ENCODE peak calls at places on chromosomes 2 and 18, in ten cellular contexts. P is left ventricle myocardium inferior; O is endodermal cell; T is CD8-positive, alpha-beta T cell; M is testis; A is neural progenitor cell; Z is cardiac muscle cell; G is Panc1; I is tibial artery; D is WERI-Rb-1. J is an unnamed sample. For H3K9me3, the result is how much of the 10 kb centered on the place peaks cover.

GRCh38 chr2:186542002-186542401 is 47.9 kb upstream of the ITGAV start:
- DNase-seq in A (no peak), I (no peak), O (no peak), G (no peak), M (no peak), D (no peak), Z (no peak), P (no peak), T (no peak), J (no peak)

GRCh38 chr2:8602809-8603208 is 79.0 kb upstream of the ID2 start:
- DNase-seq in A (no peak), M (no peak), O (no peak), Z (no peak), T (no peak), G (no peak), I (no peak), D (no peak), P (no peak), J (no peak)

GRCh38 chr18:70494524-70494923 is 205.7 kb downstream of the SOCS6 start:
- DNase-seq in M (no peak), A (no peak), G (no peak), D (no peak), T (no peak), Z (no peak), O (no peak), P (no peak), I (no peak), J (no peak)

GRCh38 chr2:229141626-229142025 is 129.5 kb downstream of the PID1 start:
- DNase-seq in G (no peak), Z (peak), M (no peak), I (no peak), T (no peak), D (no peak), O (no peak), A (no peak), P (no peak), J (no peak)

GRCh38 chr18:57649536-57650495 is 28.2 kb upstream of the NARS1 start:
- DNase-seq in P (no peak), D (no peak), M (no peak), O (no peak), Z (peak), G (peak), I (no peak), T (no peak), A (no peak), J (no peak)

GRCh38 chr2:105397025-105397722 is 1.7 kb downstream of the FHL2 start:
- DNase-seq in M (peak), Z (peak), O (no peak), P (no peak), T (no peak), I (no peak), D (no peak), G (no peak), A (no peak), J (no peak)

GRCh38 chr2:48397846-48398245 is 132.1 kb upstream of the STON1 start:
- DNase-seq in D (no peak), Z (peak), A (peak), M (no peak), I (no peak), T (no peak), P (no peak), G (no peak), O (peak), J (no peak)

GRCh38 chr18:7619676-7620075 is 52.6 kb downstream of the PTPRM start:
- DNase-seq in D (no peak), G (no peak), M (no peak), Z (no peak), I (no peak), O (no peak), P (no peak), A (no peak), T (no peak), J (no peak)

GRCh38 chr2:52828112-52828511 is 939.5 kb upstream of the CHAC2 start:
- DNase-seq in Z (no peak), O (no peak), I (no peak), M (no peak), T (no peak), P (no peak), D (no peak), G (no peak), A (no peak), J (no peak)

GRCh38 chr2:225756198-225756597 is 356.7 kb downstream of the NYAP2 start:
- DNase-seq in Z (peak), G (no peak), D (no peak), I (no peak), A (no peak), M (no peak), P (no peak), O (no peak), T (no peak), J (no peak)

GRCh38 chr2:2890901-2891300 is 486.7 kb downstream of the EIPR1 start:
- DNase-seq in G (no peak), A (no peak), P (no peak), Z (no peak), M (no peak), T (no peak), D (no peak), I (peak), O (peak), J (no peak)

GRCh38 chr2:170679607-170680079 is 35.5 kb upstream of the SP5 start:
- DNase-seq in O (peak), M (no peak), I (no peak), D (no peak), G (no peak), Z (no peak), A (peak), T (no peak), P (no peak), J (no peak)

GRCh38 chr2:19664651-19665050 is 237.1 kb downstream of the TTC32 start:
- DNase-seq in A (peak), D (no peak), P (no peak), G (no peak), O (peak), M (no peak), T (no peak), Z (no peak), I (no peak), J (no peak)

GRCh38 chr2:160703648-160704585 is 210.3 kb upstream of the RBMS1 start:
- DNase-seq in G (no peak), O (peak), T (no peak), M (no peak), D (peak), A (peak), P (no peak), I (no peak), Z (no peak), J (no peak)

GRCh38 chr2:1798425-1799144 is 54.3 kb upstream of the PXDN start:
- DNase-seq in I (no peak), Z (no peak), O (no peak), A (no peak), T (no peak), G (no peak), P (no peak), M (no peak), D (no peak), J (no peak)

GRCh38 chr2:240055177-240055917 is 2.0 kb upstream of the OR6B3 start:
- DNase-seq in M (no peak), I (no peak), Z (no peak), D (no peak), A (no peak), P (no peak), G (no peak), O (no peak), T (no peak), J (no peak)

GRCh38 chr2:195532628-195533271 is 124.3 kb upstream of the SLC39A10 start:
- DNase-seq in Z (peak), O (no peak), P (no peak), M (no peak), D (no peak), I (no peak), G (no peak), A (no peak), T (no peak), J (no peak)

GRCh38 chr2:64696631-64697030 is 42.9 kb upstream of the SERTAD2 start:
- DNase-seq in T (no peak), O (no peak), G (no peak), P (no peak), Z (no peak), I (no peak), A (no peak), M (no peak), D (no peak), J (no peak)

GRCh38 chr18:56258178-56258577 is 380.2 kb downstream of the TXNL1 start:
- DNase-seq in Z (peak), P (no peak), A (no peak), M (no peak), T (no peak), D (no peak), G (no peak), O (no peak), I (no peak), J (no peak)

GRCh38 chr2:203914546-203915169 is 21.9 kb upstream of the ICOS start:
- DNase-seq in Z (no peak), G (no peak), I (no peak), O (no peak), T (no peak), A (no peak), M (no peak), D (no peak), P (no peak), J (no peak)

DNA sequence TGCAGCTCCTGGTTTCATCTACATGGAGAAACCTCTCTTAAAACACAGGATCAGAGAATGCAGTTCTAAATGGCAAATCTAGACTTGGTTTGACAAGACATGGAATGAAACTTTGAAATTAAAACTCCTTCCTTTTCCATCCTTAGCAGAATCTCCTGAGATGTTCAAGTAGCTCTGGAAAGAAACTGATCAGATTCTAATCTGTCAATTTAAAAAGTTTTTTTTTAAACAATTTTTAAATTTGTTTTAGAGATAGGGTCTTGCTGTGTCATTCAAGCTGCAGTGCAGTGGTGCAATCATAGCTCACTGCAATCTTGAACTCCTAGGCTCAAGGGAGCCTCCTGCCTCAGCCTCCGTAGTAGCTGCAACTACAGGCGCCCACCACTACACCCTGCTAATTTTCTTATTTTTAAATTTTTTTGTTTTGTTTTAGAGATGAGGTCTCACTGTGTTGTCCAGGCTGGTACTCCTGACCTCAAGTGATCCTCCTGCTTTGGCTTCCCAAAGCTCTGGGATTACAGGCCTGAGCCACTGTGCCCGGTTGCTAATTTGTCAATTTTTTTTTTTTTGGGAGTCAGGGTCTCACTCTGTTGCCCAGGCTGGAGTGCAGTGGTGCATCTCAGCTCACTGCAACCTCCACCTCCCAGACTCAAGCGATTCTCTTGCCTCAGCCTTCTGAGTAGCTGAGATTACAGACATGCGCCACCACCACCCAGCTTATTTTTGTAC is 216.7 kb downstream of the TGIF1 start:
- DNase-seq in A (no peak), I (no peak), D (no peak), Z (no peak), G (no peak), P (no peak), M (no peak), T (no peak), O (peak), J (no peak)
- TF ChIP-seq CTCF in A (no peak), I (no peak), D (no peak), Z (no peak), G (peak), P (peak), M (no peak), T (peak), O (no peak), J (no peak)

DNA sequence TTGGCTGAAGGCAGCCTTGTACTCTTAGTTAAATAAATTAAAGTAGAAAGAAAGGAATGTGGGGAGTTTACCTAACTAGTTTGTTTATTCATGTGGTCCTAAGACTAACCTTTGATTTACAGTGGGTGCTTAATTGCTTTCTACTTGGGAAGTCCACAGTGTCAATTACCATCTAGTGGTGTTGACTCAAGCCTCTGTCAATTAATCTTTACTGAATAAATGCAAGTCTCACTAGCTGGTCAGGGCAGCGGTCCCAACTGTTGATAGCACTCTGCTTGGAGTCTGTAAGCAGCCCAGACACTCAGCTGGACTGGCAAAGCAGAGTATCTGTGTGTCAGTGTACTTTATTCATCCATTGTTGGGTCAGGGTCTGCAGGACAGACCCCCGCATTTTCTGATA is 15.8 kb downstream of the ZNF514 start:
- DNase-seq in G (no peak), Z (no peak), T (no peak), D (no peak), A (no peak), M (no peak), O (no peak), P (no peak), I (no peak), J (no peak)
- H3K9me3 ChIP-seq in G (half or more), Z (under half), T (under half), D (under half), A (under half), M (under half), O (half or more), P (half or more), I (under half), J (half or more)

GRCh38 chr2:70887208-70887549 is 48.5 kb upstream of the ATP6V1B1 start:
- DNase-seq in D (no peak), O (no peak), M (no peak), T (no peak), Z (no peak), A (no peak), P (no peak), G (no peak), I (no peak), J (no peak)
- H3K4me3 ChIP-seq in D (peak), O (peak), M (peak), T (peak), Z (peak), A (peak), P (peak), G (peak), I (peak), J (no peak)

DNA sequence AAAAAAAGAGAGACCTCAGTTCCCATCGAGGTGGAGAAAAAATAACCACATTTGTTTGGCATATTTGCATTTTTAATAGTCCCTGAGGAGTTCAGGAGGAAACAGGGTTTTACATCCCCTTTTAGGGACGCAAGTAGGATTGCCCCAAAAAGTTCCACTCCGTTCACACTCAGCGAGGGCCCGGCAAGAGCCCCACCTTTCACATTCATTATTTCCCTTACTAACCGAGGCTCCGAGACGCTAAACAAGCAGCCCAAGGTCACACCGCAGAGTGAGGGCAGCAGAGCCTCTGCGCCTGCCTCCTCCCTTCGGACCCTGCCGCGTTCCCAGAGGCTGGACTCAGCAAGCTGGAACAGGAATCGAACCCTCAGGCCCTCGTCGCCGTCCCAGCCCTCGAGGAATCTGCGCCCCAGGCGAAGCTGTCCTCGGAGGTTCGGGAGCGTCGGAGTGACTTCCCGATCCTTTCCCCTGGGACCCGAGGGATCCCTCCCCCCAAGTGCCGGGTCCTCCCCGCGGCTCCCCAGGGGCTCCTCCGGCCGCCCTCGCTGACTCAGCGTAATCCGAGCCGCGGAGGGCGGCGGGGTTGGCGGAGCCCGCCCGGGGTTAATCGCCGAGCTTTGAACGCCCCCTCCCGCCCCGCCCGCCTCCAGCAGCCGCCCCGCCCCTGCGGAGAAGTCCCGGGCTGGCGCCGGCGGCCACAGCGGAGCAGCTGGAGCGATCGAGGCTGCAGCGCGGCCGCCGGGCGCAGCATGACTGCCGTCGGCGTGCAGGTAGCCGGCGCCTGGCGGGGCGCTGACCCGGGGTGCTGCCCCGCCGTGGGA is at the start of gene TMEM37:
- DNase-seq in T (no peak), M (peak), P (peak), O (peak), Z (peak), A (peak), G (no peak), D (peak), I (peak), J (no peak)
- TF ChIP-seq CTCF in T (no peak), M (no peak), P (no peak), O (no peak), Z (no peak), A (no peak), G (no peak), D (no peak), I (no peak), J (no peak)

DNA sequence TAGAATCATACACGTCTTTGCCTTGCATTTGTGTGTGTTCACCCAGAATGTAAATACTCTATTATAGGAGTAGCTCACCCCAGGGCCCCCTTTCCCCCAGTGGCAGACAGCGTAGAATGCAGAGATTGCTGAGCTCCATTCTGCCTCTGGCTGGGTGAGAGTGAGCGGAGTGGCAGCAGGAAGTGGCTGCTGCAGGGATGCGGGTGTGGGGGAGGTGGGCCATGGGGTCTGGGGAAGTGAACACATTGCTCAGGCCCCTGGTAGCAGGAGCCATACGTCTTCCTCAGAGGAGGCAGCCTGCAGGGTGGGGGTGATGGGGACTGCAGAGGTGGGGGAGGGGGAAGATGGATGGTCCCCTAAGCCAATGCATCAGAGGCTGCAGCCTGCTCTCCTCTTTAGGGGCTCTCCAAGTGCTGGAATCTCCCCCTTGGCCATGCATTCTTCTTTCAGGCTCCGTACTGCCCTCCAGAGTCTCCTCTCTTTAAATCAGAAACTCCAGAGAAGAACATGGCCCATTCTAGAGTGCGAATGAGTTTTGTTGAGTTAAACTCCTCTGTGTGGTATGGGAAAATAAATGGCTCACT is 72.2 kb downstream of the CELF4 start:
- DNase-seq in G (no peak), D (no peak), A (no peak), T (no peak), P (no peak), O (no peak), I (no peak), Z (no peak), M (no peak), J (no peak)
- H3K9me3 ChIP-seq in G (under half), D (under half), A (under half), T (under half), P (under half), O (under half), I (under half), Z (under half), M (under half), J (under half)

GRCh38 chr2:142973160-142973821 is 95.8 kb downstream of the KYNU start:
- DNase-seq in D (no peak), O (no peak), A (peak), P (no peak), Z (peak), G (no peak), T (no peak), I (no peak), M (no peak), J (no peak)

GRCh38 chr2:142975239-142975638 is 97.8 kb downstream of the KYNU start:
- DNase-seq in P (no peak), O (no peak), D (no peak), I (no peak), T (no peak), G (no peak), A (no peak), Z (no peak), M (no peak), J (no peak)

GRCh38 chr2:142973822-142974207 is 96.4 kb downstream of the KYNU start:
- DNase-seq in O (no peak), Z (no peak), I (no peak), M (no peak), A (no peak), G (no peak), D (no peak), T (no peak), P (no peak), J (no peak)

DNA sequence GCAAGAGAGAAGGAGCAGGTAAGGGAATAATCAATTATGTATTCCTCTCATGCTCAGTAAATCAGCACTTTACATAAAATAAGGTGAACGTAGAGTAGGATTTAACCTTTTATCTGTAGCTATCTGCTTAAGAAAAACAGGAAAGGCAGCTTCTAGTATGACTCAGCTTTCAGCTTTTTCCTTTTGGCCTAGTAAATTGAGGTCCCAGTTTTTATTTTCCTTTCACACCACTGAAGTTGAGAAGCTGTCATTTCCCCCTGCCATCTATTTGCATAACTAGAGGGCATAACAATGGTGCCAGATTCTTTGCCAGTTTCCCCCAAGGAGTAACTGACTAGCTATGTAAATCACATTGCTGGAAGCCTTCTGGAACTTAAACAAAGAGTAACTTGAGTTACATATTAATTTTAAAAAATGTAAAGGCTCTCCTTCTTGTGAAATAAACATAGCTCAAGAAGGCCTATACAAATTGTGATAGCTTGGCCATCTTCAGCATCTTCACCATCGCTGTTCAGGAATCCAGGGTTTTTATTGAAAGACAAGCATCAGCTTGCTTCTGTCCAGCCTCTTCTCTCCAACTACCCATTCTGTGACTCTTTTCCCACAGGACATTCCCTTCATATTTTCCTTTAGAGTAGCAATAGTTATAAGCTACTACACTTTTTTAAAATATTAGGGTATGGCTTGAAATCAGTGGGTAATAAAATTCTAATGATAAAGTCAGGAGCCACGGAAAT is 97.0 kb downstream of the KYNU start:
- DNase-seq in P (no peak), O (peak), Z (peak), G (no peak), T (no peak), I (no peak), M (no peak), A (no peak), D (no peak), J (no peak)
- H3K4me3 ChIP-seq in P (no peak), O (no peak), Z (no peak), G (no peak), T (no peak), I (no peak), M (no peak), A (no peak), D (no peak), J (no peak)

GRCh38 chr18:11826836-11827235 is 24.4 kb upstream of the CHMP1B start:
- DNase-seq in D (no peak), A (no peak), M (no peak), O (peak), Z (no peak), G (no peak), I (no peak), P (no peak), T (no peak), J (no peak)
- TF ChIP-seq CTCF in D (no peak), A (peak), M (no peak), O (peak), Z (no peak), G (no peak), I (no peak), P (no peak), T (no peak), J (no peak)

J was measured in AG04450.